ENCODE peak calls at places on chromosomes 7 and 10, in eight cellular contexts. B is brain microvascular endothelial cell; L is AG09319; S is M059J; C is fibroblast of lung; M is lung; X is activated naive CD4-positive, alpha-beta T cell; O is stimulated activated CD8-positive, alpha-beta memory T cell treated with anti-CD3 and anti-CD28 coated beads, Interleukin-12 subunit alpha, Interleukin-12 subunit beta, amount 100 ng/mL, for 1 hour. Q is an unnamed sample.

GRCh38 chr7:47518827-47519226 is 63.1 kb downstream of the TNS3 start:
- DNase-seq in B (peak), L (no peak), S (peak), C (peak), M (no peak), X (no peak), O (no peak), Q (no peak)

GRCh38 chr10:123241391-123242141 is 87.4 kb downstream of the BUB3 start:
- DNase-seq in B (no peak), L (no peak), S (no peak), C (no peak), M (no peak), X (no peak), O (peak), Q (peak)

GRCh38 chr10:5310914-5311313 is 53.9 kb upstream of the UCN3 start:
- DNase-seq in B (no peak), L (no peak), S (no peak), C (no peak), M (no peak), X (no peak), O (no peak), Q (no peak)

GRCh38 chr7:134660961-134661376 is 14.3 kb downstream of the BPGM start:
- DNase-seq in B (peak), L (peak), S (peak), C (peak), M (no peak), X (no peak), O (no peak), Q (no peak)

GRCh38 chr10:119535310-119535709 is 7.2 kb downstream of the RGS10 start:
- DNase-seq in B (no peak), L (no peak), S (no peak), C (peak), M (no peak), X (no peak), O (no peak), Q (no peak)

GRCh38 chr7:156127166-156128134 is 315.2 kb upstream of the SHH start:
- DNase-seq in B (no peak), L (no peak), S (no peak), C (no peak), M (no peak), X (no peak), O (no peak), Q (no peak)

GRCh38 chr7:88566174-88566729 is 193.2 kb upstream of the ZNF804B start:
- DNase-seq in B (no peak), L (no peak), S (no peak), C (no peak), M (no peak), X (no peak), O (no peak), Q (no peak)

GRCh38 chr10:115921795-115922194 is 351.2 kb downstream of the GFRA1 start:
- DNase-seq in B (peak), L (no peak), S (peak), C (peak), M (no peak), X (no peak), O (no peak), Q (no peak)

GRCh38 chr10:78015546-78015945 is 13.8 kb downstream of the POLR3A start:
- DNase-seq in B (no peak), L (no peak), S (no peak), C (no peak), M (no peak), X (no peak), O (no peak), Q (no peak)

Q was measured in CD8-positive, alpha-beta T cell.